ENCODE peak calls at places on chromosomes 5 and 9, in four cellular contexts. K is GM10248, U is cardiac muscle cell, I is epithelial cell of esophagus. P is an unnamed sample.

GRCh38 chr5:168987540-168988300 is 313.2 kb downstream of the SLIT3 start:
- DNase-seq in K (peak), I (peak), U (peak), P (peak)

GRCh38 chr9:125537442-125538091 is 169.4 kb downstream of the MAPKAP1 start:
- DNase-seq in K (no peak), I (no peak), U (no peak), P (no peak)

GRCh38 chr5:137735531-137736284 is at the start of gene KLHL3:
- DNase-seq in I (peak), U (peak), K (peak), P (no peak)

GRCh38 chr5:177468329-177469058 is 4.9 kb downstream of the DBN1 start:
- DNase-seq in U (no peak), K (no peak), I (peak), P (no peak)

GRCh38 chr9:106980551-106981101 is 117.7 kb downstream of the ZNF462 start:
- DNase-seq in K (no peak), I (peak), U (no peak), P (no peak)

GRCh38 chr5:115098041-115098702 is 71.5 kb downstream of the TRIM36 start:
- DNase-seq in K (peak), I (peak), U (peak), P (peak)

GRCh38 chr5:40376566-40376965 is 303.1 kb upstream of the PTGER4 start:
- DNase-seq in U (no peak), I (no peak), K (peak), P (no peak)

GRCh38 chr5:158737536-158738027 is 362.1 kb downstream of the EBF1 start:
- DNase-seq in K (no peak), I (no peak), U (peak), P (no peak)

GRCh38 chr5:37533851-37534250 is 154.7 kb downstream of the WDR70 start:
- DNase-seq in U (no peak), K (no peak), I (peak), P (peak)

GRCh38 chr9:93254806-93255519 is 71.0 kb downstream of the WNK2 start:
- DNase-seq in I (no peak), K (no peak), U (no peak), P (no peak)

GRCh38 chr5:108061941-108062340 is 320.0 kb downstream of the FBXL17 start:
- DNase-seq in U (no peak), K (no peak), I (no peak), P (peak)

GRCh38 chr5:154390096-154390495 is 55.7 kb upstream of the SAP30L start:
- DNase-seq in U (no peak), K (no peak), I (no peak), P (no peak)

GRCh38 chr5:123088031-123088805 is 823 bp upstream of the PRDM6 start:
- DNase-seq in K (no peak), U (no peak), I (no peak), P (no peak)

GRCh38 chr9:113184509-113184908 is 33.7 kb downstream of the SLC31A2 start:
- DNase-seq in U (no peak), K (no peak), I (peak), P (peak)

GRCh38 chr5:4862500-4862899 is 277.6 kb upstream of the ADAMTS16 start:
- DNase-seq in K (no peak), I (peak), U (peak), P (peak)
- TF ChIP-seq CTCF in K (peak), I (peak), U (peak), P (peak)

GRCh38 chr5:424259-425110 is 18.5 kb upstream of the EXOC3 start:
- DNase-seq in I (no peak), K (peak), U (no peak), P (peak)

GRCh38 chr5:423626-424258 is 19.2 kb upstream of the EXOC3 start:
- DNase-seq in I (no peak), U (no peak), K (no peak), P (no peak)

GRCh38 chr5:426392-426976 is 16.5 kb upstream of the EXOC3 start:
- DNase-seq in I (no peak), K (no peak), U (no peak), P (no peak)

GRCh38 chr5:427415-428087 is 15.4 kb upstream of the EXOC3 start:
- DNase-seq in K (no peak), U (no peak), I (no peak), P (no peak)

DNA sequence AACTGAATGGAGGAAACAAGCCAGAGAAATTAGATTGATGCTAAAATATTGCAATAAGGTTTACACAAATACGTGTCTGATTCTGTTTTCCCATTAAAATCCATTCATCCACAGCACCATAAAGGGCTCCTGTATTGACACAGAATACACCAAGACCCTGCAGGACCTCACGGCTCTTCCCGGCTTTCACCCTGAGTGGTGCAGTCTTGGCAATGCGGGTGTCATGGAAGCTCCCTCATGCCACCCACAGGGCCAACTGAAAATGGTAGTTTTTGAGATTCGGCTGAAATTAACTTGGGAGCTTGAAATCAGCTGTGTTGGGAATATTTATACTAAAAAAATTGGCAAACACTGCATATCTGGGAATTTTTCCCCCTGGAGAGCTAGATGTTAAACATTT is 17.3 kb upstream of the EXOC3 start:
- DNase-seq in I (no peak), K (no peak), U (no peak), P (peak)
- TF ChIP-seq CTCF in I (peak), K (no peak), U (peak), P (peak)

GRCh38 chr9:4090491-4090890 is 209.4 kb downstream of the GLIS3 start:
- DNase-seq in U (no peak), I (no peak), K (no peak), P (no peak)
- TF ChIP-seq CTCF in U (no peak), I (no peak), K (no peak), P (no peak)

DNA sequence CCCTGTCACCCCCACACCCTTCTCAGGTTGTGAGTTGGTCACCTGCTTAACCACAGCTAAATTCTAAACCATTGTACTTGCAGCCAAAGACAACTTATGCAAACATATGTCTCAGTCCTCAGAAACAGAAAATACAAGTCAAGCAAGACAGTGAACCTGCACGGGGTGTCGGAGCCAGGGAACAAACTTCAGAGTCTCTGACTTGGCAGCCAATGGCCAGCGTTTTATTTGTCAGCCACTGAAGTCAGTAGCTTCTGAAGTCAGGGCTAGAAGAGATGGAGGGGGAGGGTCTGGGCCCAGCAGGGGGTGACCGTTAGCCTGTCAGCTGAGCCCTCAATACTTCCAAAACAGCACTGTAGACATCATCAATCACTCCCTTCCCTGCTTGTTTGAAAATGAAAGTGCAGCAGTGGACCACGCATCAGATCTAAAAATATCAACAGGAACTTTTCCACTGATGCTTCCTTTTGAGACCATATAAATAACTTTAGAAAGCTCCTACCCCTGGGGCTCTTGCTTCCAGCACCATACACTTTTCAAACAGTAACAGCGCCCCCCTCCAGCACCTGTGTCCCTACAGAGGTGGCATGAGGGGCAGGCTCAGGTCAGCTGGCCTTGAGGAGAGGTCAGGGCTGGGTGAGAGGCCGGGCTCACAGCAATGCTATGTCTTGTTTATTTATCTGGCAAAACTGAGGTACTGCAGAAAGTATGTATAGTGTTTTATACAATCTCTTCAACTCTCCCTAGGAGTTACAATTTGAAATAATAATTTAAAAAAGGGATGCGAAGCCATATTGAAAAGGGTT is 142.5 kb downstream of the ACER2 start:
- DNase-seq in U (peak), K (peak), I (no peak), P (no peak)
- TF ChIP-seq CTCF in U (no peak), K (peak), I (no peak), P (no peak)

GRCh38 chr9:78958887-78959286 is 612.9 kb upstream of the TLE4 start:
- DNase-seq in U (no peak), I (peak), K (no peak), P (peak)
- TF ChIP-seq CTCF in U (no peak), I (peak), K (no peak), P (peak)

P was measured in MCF 10A.